ENCODE peak calls at places on chromosomes 1 and 21, in nine cellular contexts. P is endodermal cell; Q is stimulated activated CD8-positive, alpha-beta memory T cell treated with anti-CD3 and anti-CD28 coated beads, Interleukin-4, amount 100 ng/mL, for 24 hours; W is NCI-H774; M is HFF-Myc; X is tibial nerve; Y is mucosa of gallbladder; E is NCI-H748 treated with DMSO at 0.1 percent for 48 hours; C is C1 segment of cervical spinal cord. D is an unnamed sample.

GRCh38 chr1:156012051-156012817 is 8.5 kb downstream of the SSR2 start:
- DNase-seq in P (no peak), Q (no peak), W (no peak), M (no peak), X (no peak), Y (no peak), E (no peak), C (no peak), D (no peak)

GRCh38 chr21:31164713-31165694 is 126.7 kb upstream of the KRTAP19-8 start:
- DNase-seq in P (no peak), Q (no peak), W (no peak), M (no peak), X (no peak), Y (no peak), E (no peak), C (no peak), D (no peak)

GRCh38 chr1:101122452-101123166 is 97.0 kb upstream of the DPH5 start:
- DNase-seq in P (no peak), Q (no peak), W (no peak), M (no peak), X (no peak), Y (no peak), E (no peak), C (no peak), D (no peak)

GRCh38 chr1:6560267-6560666 is 5.2 kb downstream of the TAS1R1 start:
- DNase-seq in P (no peak), Q (no peak), W (no peak), M (no peak), X (no peak), Y (no peak), E (no peak), C (no peak), D (no peak)

GRCh38 chr1:235865565-235866206 is 1.0 kb downstream of the LYST start:
- DNase-seq in P (no peak), Q (no peak), W (no peak), M (no peak), X (no peak), Y (no peak), E (no peak), C (no peak), D (peak)

GRCh38 chr1:243628476-243628907 is 221.6 kb downstream of the AKT3 start:
- DNase-seq in P (no peak), Q (no peak), W (no peak), M (no peak), X (no peak), Y (no peak), E (no peak), C (no peak), D (no peak)

GRCh38 chr1:50270926-50271325 is 152.3 kb downstream of the DMRTA2 start:
- DNase-seq in P (no peak), Q (no peak), W (no peak), M (no peak), X (no peak), Y (no peak), E (no peak), C (no peak), D (no peak)

GRCh38 chr1:231534703-231535159 is 6.3 kb downstream of the TSNAX start:
- DNase-seq in P (no peak), Q (no peak), W (no peak), M (no peak), X (no peak), Y (no peak), E (no peak), C (no peak), D (no peak)

GRCh38 chr1:82400521-82400920 is 599.8 kb downstream of the ADGRL2 start:
- DNase-seq in P (no peak), Q (no peak), W (no peak), M (no peak), X (no peak), Y (no peak), E (no peak), C (no peak), D (no peak)

GRCh38 chr1:182149411-182149965 is 88.0 kb upstream of the ZNF648 start:
- DNase-seq in P (no peak), Q (no peak), W (no peak), M (peak), X (no peak), Y (peak), E (no peak), C (peak), D (peak)

GRCh38 chr1:42700006-42700405 is 17.8 kb downstream of the YBX1 start:
- DNase-seq in P (no peak), Q (no peak), W (no peak), M (no peak), X (no peak), Y (no peak), E (no peak), C (no peak), D (no peak)

GRCh38 chr1:7301346-7301993 is 469.6 kb upstream of the VAMP3 start:
- DNase-seq in P (peak), Q (no peak), W (no peak), M (no peak), X (no peak), Y (no peak), E (no peak), C (no peak), D (no peak)

GRCh38 chr1:168906367-168906766 is 177.4 kb upstream of the DPT start:
- DNase-seq in P (no peak), Q (no peak), W (no peak), M (no peak), X (no peak), Y (no peak), E (no peak), C (no peak), D (no peak)

GRCh38 chr1:8560611-8561544 is 243.0 kb downstream of the SLC45A1 start:
- DNase-seq in P (no peak), Q (no peak), W (peak), M (no peak), X (no peak), Y (no peak), E (peak), C (no peak), D (peak)

GRCh38 chr1:30929135-30929889 is 20.8 kb upstream of the SDC3 start:
- DNase-seq in P (peak), Q (no peak), W (peak), M (no peak), X (no peak), Y (no peak), E (no peak), C (peak), D (peak)

GRCh38 chr1:12173631-12174121 is 6.9 kb downstream of the TNFRSF1B start:
- DNase-seq in P (no peak), Q (peak), W (no peak), M (no peak), X (no peak), Y (peak), E (no peak), C (peak), D (peak)

GRCh38 chr1:181855380-181855779 is 206.1 kb downstream of the ZNF648 start:
- DNase-seq in P (no peak), Q (no peak), W (no peak), M (no peak), X (no peak), Y (no peak), E (no peak), C (no peak), D (no peak)

GRCh38 chr1:60984066-60984799 is 98.1 kb upstream of the NFIA start:
- DNase-seq in P (no peak), Q (no peak), W (no peak), M (no peak), X (peak), Y (peak), E (no peak), C (no peak), D (peak)

GRCh38 chr1:220786337-220787068 is at the start of gene MTARC1:
- DNase-seq in P (peak), Q (no peak), W (peak), M (peak), X (no peak), Y (peak), E (peak), C (peak), D (peak)

GRCh38 chr1:161020573-161021167 is at the start of gene F11R:
- DNase-seq in P (peak), Q (no peak), W (no peak), M (no peak), X (no peak), Y (no peak), E (peak), C (no peak), D (peak)

GRCh38 chr1:2382621-2383361 is 8.6 kb downstream of the MORN1 start:
- DNase-seq in P (peak), Q (no peak), W (no peak), M (no peak), X (no peak), Y (no peak), E (no peak), C (no peak), D (peak)

GRCh38 chr1:228364706-228365213 is 41.9 kb downstream of the TRIM11 start:
- DNase-seq in P (no peak), Q (no peak), W (no peak), M (no peak), X (no peak), Y (no peak), E (no peak), C (no peak), D (no peak)

GRCh38 chr1:33943978-33944377 is 80.1 kb downstream of the HMGB4 start:
- DNase-seq in P (no peak), Q (no peak), W (no peak), M (peak), X (no peak), Y (peak), E (no peak), C (no peak), D (no peak)

GRCh38 chr1:1421907-1422464 is 910 bp upstream of the ANKRD65 start:
- DNase-seq in P (peak), Q (no peak), W (no peak), M (no peak), X (no peak), Y (no peak), E (no peak), C (no peak), D (no peak)

GRCh38 chr1:43549921-43550597 is 19.4 kb downstream of the PTPRF start:
- DNase-seq in P (peak), Q (no peak), W (peak), M (no peak), X (peak), Y (peak), E (peak), C (no peak), D (peak)

GRCh38 chr1:56052090-56052489 is 527.3 kb downstream of the PLPP3 start:
- DNase-seq in P (no peak), Q (no peak), W (no peak), M (no peak), X (no peak), Y (no peak), E (no peak), C (no peak), D (no peak)

GRCh38 chr1:157457279-157457678 is 95.0 kb downstream of the FCRL5 start:
- DNase-seq in P (no peak), Q (no peak), W (no peak), M (no peak), X (no peak), Y (no peak), E (no peak), C (no peak), D (no peak)

GRCh38 chr1:89464008-89464407 is 60.6 kb upstream of the LRRC8B start:
- DNase-seq in P (no peak), Q (no peak), W (no peak), M (no peak), X (no peak), Y (no peak), E (no peak), C (no peak), D (no peak)

GRCh38 chr21:28445081-28445830 is 547.4 kb downstream of the LTN1 start:
- DNase-seq in P (no peak), Q (no peak), W (no peak), M (no peak), X (no peak), Y (no peak), E (no peak), C (no peak), D (no peak)

GRCh38 chr1:3852711-3853498 is 4.1 kb downstream of the CEP104 start:
- DNase-seq in P (no peak), Q (no peak), W (no peak), M (no peak), X (no peak), Y (no peak), E (no peak), C (no peak), D (no peak)

GRCh38 chr1:236066828-236067386 is 2.0 kb upstream of the NID1 start:
- DNase-seq in P (no peak), Q (peak), W (no peak), M (no peak), X (peak), Y (peak), E (no peak), C (peak), D (peak)

GRCh38 chr1:26478988-26479387 is 6.7 kb downstream of the HMGN2 start:
- DNase-seq in P (no peak), Q (no peak), W (no peak), M (no peak), X (no peak), Y (no peak), E (no peak), C (no peak), D (no peak)

GRCh38 chr21:31874817-31875216 is 2.0 kb downstream of the HUNK start:
- DNase-seq in P (peak), Q (no peak), W (no peak), M (no peak), X (no peak), Y (no peak), E (no peak), C (no peak), D (no peak)

GRCh38 chr1:110726755-110727154 is 52.0 kb upstream of the KCNA3 start:
- DNase-seq in P (no peak), Q (no peak), W (no peak), M (no peak), X (no peak), Y (no peak), E (no peak), C (no peak), D (no peak)

GRCh38 chr1:109371271-109371739 is 26.4 kb downstream of the SORT1 start:
- DNase-seq in P (no peak), Q (no peak), W (no peak), M (no peak), X (no peak), Y (no peak), E (no peak), C (no peak), D (no peak)

GRCh38 chr1:153626929-153627796 is at the start of gene S100A13:
- DNase-seq in P (peak), Q (no peak), W (peak), M (peak), X (peak), Y (peak), E (peak), C (peak), D (peak)

D was measured in testis.